ENCODE peak calls at places on chromosomes 2 and 18, in nine cellular contexts. X, V, G, S, Q, U, K, L and H are unnamed samples.

GRCh38 chr2:9388102-9388735 is 35.1 kb downstream of the ITGB1BP1 start:
- DNase-seq in K (no peak), L (no peak), Q (no peak), S (no peak), G (no peak), V (no peak), X (no peak), U (no peak), H (no peak)

GRCh38 chr2:117704818-117705217 is 109.7 kb upstream of the DDX18 start:
- DNase-seq in U (no peak), S (no peak), G (no peak), K (no peak), L (no peak), Q (no peak), V (no peak), X (no peak), H (no peak)

GRCh38 chr2:27123302-27124150 is at the start of gene ABHD1:
- DNase-seq in V (peak; percentile 87), L (peak; percentile 47), S (peak; percentile 17), G (peak; percentile 70), U (peak; percentile 52), Q (peak; percentile 30), X (peak; percentile 61), K (no peak), H (no peak)

GRCh38 chr2:138536302-138536701 is 34.7 kb downstream of the SPOPL start:
- DNase-seq in X (no peak), S (peak; percentile 26), Q (no peak), G (peak; percentile 49), K (no peak), U (no peak), L (no peak), V (no peak), H (peak; percentile 21)

GRCh38 chr2:101622210-101622609 is 75.3 kb upstream of the MAP4K4 start:
- DNase-seq in S (no peak), V (no peak), K (no peak), X (no peak), U (no peak), L (no peak), Q (no peak), G (no peak), H (no peak)

GRCh38 chr2:24048662-24049484 is 668 bp upstream of the FKBP1B start:
- DNase-seq in S (no peak), U (no peak), V (no peak), K (no peak), Q (no peak), G (peak; percentile 3), X (no peak), L (no peak), H (no peak)

GRCh38 chr18:55189972-55190371 is 230.7 kb upstream of the CCDC68 start:
- DNase-seq in G (peak; percentile 79), S (no peak), L (no peak), U (no peak), K (no peak), Q (no peak), X (no peak), V (no peak), H (no peak)

GRCh38 chr2:44942304-44943030 is 965 bp downstream of the SIX3 start:
- DNase-seq in X (no peak), Q (no peak), G (peak; percentile 57), K (no peak), V (no peak), L (no peak), S (no peak), U (no peak), H (no peak)